ENCODE peak calls at places on chromosome 16, in ten cellular contexts. Z is A549; O is stimulated activated CD4-positive, alpha-beta T cell treated with anti-CD3 and anti-CD28 coated beads, Interleukin-15, amount 100 ng/mL, for 48 hours; P is EL; H is GM12891; U is LNCaP clone FGC; R is NCI-H526 treated with DMSO at 0.1 percent for 48 hours; L is activated CD8-positive, alpha-beta memory T cell treated with anti-CD3 and anti-CD28 coated beads for 24 hours; G is activated T-helper 1 cell treated with Interleukin-2 at 50 U/mL for 16 hours; A is stimulated activated CD8-positive, alpha-beta memory T cell treated with anti-CD3 and anti-CD28 coated beads, Interleukin-4, amount 100 ng/mL, for 24 hours. X is an unnamed sample.

GRCh38 chr16:3046506-3047386 is at the start of gene MMP25:
- DNase-seq in H (no peak), L (no peak), Z (no peak), O (no peak), U (no peak), P (no peak), R (no peak), A (no peak), G (no peak), X (no peak)

GRCh38 chr16:7090628-7091115 is 242.0 kb upstream of the RBFOX1 start:
- DNase-seq in H (no peak), L (no peak), R (no peak), P (no peak), Z (no peak), U (no peak), O (no peak), A (no peak), G (no peak), X (no peak)

GRCh38 chr16:49594706-49595534 is 221.3 kb downstream of the C16orf78 start:
- DNase-seq in G (no peak), P (no peak), U (no peak), H (no peak), L (peak), Z (no peak), R (no peak), O (no peak), A (no peak), X (no peak)

GRCh38 chr16:64440421-64440831 is 681.4 kb downstream of the CDH11 start:
- DNase-seq in A (no peak), H (no peak), G (no peak), R (no peak), Z (no peak), U (no peak), P (peak), L (no peak), O (no peak), X (peak)

GRCh38 chr16:77723108-77723514 is 797 bp downstream of the NUDT7 start:
- DNase-seq in G (no peak), O (no peak), A (no peak), P (peak), Z (no peak), L (no peak), H (no peak), U (no peak), R (no peak), X (no peak)

GRCh38 chr16:73683804-73684203 is 612.8 kb upstream of the PSMD7 start:
- DNase-seq in P (no peak), H (no peak), L (no peak), Z (no peak), O (no peak), U (no peak), R (no peak), A (no peak), G (no peak), X (no peak)

GRCh38 chr16:50711862-50712567 is 18.6 kb downstream of the NOD2 start:
- DNase-seq in U (no peak), H (no peak), Z (no peak), R (no peak), P (no peak), A (no peak), L (peak), O (no peak), G (no peak), X (no peak)

GRCh38 chr16:84720180-84720579 is 20.4 kb downstream of the USP10 start:
- DNase-seq in O (no peak), P (peak), A (no peak), G (no peak), U (no peak), Z (no peak), R (no peak), L (no peak), H (no peak), X (no peak)

GRCh38 chr16:51538707-51539604 is 387.9 kb upstream of the SALL1 start:
- DNase-seq in A (no peak), G (no peak), H (no peak), P (peak), Z (peak), L (no peak), O (no peak), U (peak), R (no peak), X (no peak)

GRCh38 chr16:3188925-3189825 is 1.2 kb downstream of the OR1F1 start:
- DNase-seq in G (no peak), L (peak), A (peak), H (peak), P (peak), Z (peak), R (no peak), U (no peak), O (no peak), X (no peak)

GRCh38 chr16:86029131-86029741 is 130.3 kb downstream of the IRF8 start:
- DNase-seq in L (no peak), O (no peak), R (no peak), G (no peak), H (no peak), U (no peak), P (peak), A (no peak), Z (no peak), X (no peak)

GRCh38 chr16:89893642-89894548 is 20.5 kb downstream of the TCF25 start:
- DNase-seq in P (no peak), O (no peak), G (no peak), A (no peak), L (no peak), U (no peak), H (no peak), Z (no peak), R (no peak), X (no peak)

GRCh38 chr16:53129281-53130192 is 74.7 kb downstream of the CHD9 start:
- DNase-seq in P (peak), O (no peak), G (no peak), Z (no peak), H (no peak), U (no peak), A (no peak), L (no peak), R (no peak), X (no peak)

GRCh38 chr16:51159864-51160263 is 8.8 kb upstream of the SALL1 start:
- DNase-seq in H (no peak), Z (no peak), O (no peak), U (no peak), P (no peak), G (no peak), L (no peak), A (no peak), R (no peak), X (no peak)

GRCh38 chr16:72099377-72099818 is 5.8 kb downstream of the DHX38 start:
- DNase-seq in A (no peak), G (no peak), L (no peak), R (peak), Z (peak), H (peak), P (peak), O (no peak), U (no peak), X (no peak)

GRCh38 chr16:23508589-23509440 is 1.5 kb downstream of the GGA2 start:
- DNase-seq in Z (no peak), A (no peak), H (no peak), P (peak), R (peak), G (no peak), O (no peak), L (no peak), U (no peak), X (no peak)

GRCh38 chr16:84930298-84931106 is 80.8 kb downstream of the ZDHHC7 start:
- DNase-seq in A (peak), O (no peak), P (no peak), U (no peak), Z (no peak), L (no peak), H (no peak), R (no peak), G (no peak), X (no peak)

GRCh38 chr16:11212819-11213196 is 43.2 kb downstream of the SOCS1 start:
- DNase-seq in O (no peak), G (no peak), P (no peak), R (no peak), L (no peak), H (no peak), A (no peak), U (no peak), Z (no peak), X (no peak)

GRCh38 chr16:68421076-68421475 is 27.2 kb downstream of the SMPD3 start:
- DNase-seq in H (no peak), R (no peak), Z (no peak), U (no peak), P (no peak), O (no peak), A (no peak), G (no peak), L (no peak), X (no peak)

GRCh38 chr16:47571711-47572110 is 110.6 kb downstream of the PHKB start:
- DNase-seq in U (no peak), A (no peak), Z (no peak), H (no peak), P (no peak), L (no peak), R (no peak), O (no peak), G (no peak), X (no peak)